ENCODE peak calls at places on chromosome 16, in ten cellular contexts. D is left ventricle myocardium inferior; G is gastrocnemius medialis; V is aorta; C is CD8-positive, alpha-beta memory T cell; N is right atrium auricular region; L is ovary; Q is mucosa of descending colon; J is breast epithelium; H is effector memory CD4-positive, alpha-beta T cell. R is an unnamed sample.
A peak's percentile ranks its signal among the peaks of the same experiment; 100 is the strongest.

GRCh38 chr16:89409161-89409711 is 81.1 kb downstream of the ANKRD11 start:
- DNase-seq in D (no peak), G (no peak), V (no peak), C (peak; percentile 91), N (no peak), L (no peak), Q (peak; percentile 28), J (no peak), H (peak; percentile 71), R (no peak)

GRCh38 chr16:25109643-25110042 is 1.9 kb upstream of the LCMT1 start:
- DNase-seq in D (no peak), G (peak; percentile 40), V (peak; percentile 61), C (no peak), N (peak; percentile 89), L (no peak), Q (peak; percentile 86), J (peak; percentile 26), H (no peak), R (no peak)

GRCh38 chr16:84247844-84248243 is 8.0 kb upstream of the KCNG4 start:
- DNase-seq in D (no peak), G (no peak), V (no peak), C (no peak), N (no peak), L (no peak), Q (no peak), J (no peak), H (no peak), R (no peak)

GRCh38 chr16:79361132-79361751 is 239.3 kb downstream of the MAF start:
- DNase-seq in D (no peak), G (peak; percentile 50), V (no peak), C (no peak), N (no peak), L (no peak), Q (no peak), J (no peak), H (no peak), R (no peak)

GRCh38 chr16:52727878-52728277 is 180.9 kb upstream of the TOX3 start:
- DNase-seq in D (no peak), G (no peak), V (no peak), C (no peak), N (no peak), L (no peak), Q (no peak), J (no peak), H (no peak), R (no peak)

GRCh38 chr16:67406628-67407027 is 9.6 kb downstream of the ZDHHC1 start:
- DNase-seq in D (no peak), G (no peak), V (no peak), C (no peak), N (no peak), L (no peak), Q (no peak), J (no peak), H (no peak), R (no peak)

GRCh38 chr16:70715860-70716357 is 30.1 kb upstream of the MTSS2 start:
- DNase-seq in D (no peak), G (no peak), V (no peak), C (no peak), N (no peak), L (no peak), Q (no peak), J (peak; percentile 55), H (no peak), R (no peak)

GRCh38 chr16:89122322-89122831 is 28.7 kb downstream of the ACSF3 start:
- DNase-seq in D (no peak), G (no peak), V (peak; percentile 43), C (peak; percentile 59), N (no peak), L (no peak), Q (peak; percentile 88), J (no peak), H (peak; percentile 29), R (peak; percentile 77)

GRCh38 chr16:53614346-53614745 is 89.3 kb downstream of the RPGRIP1L start:
- DNase-seq in D (no peak), G (no peak), V (no peak), C (no peak), N (no peak), L (no peak), Q (no peak), J (no peak), H (no peak), R (no peak)

GRCh38 chr16:85202051-85202601 is 89.9 kb upstream of the CIBAR2 start:
- DNase-seq in D (no peak), G (no peak), V (no peak), C (no peak), N (no peak), L (no peak), Q (no peak), J (no peak), H (no peak), R (no peak)

GRCh38 chr16:21262779-21263639 is 15.1 kb downstream of the CRYM start:
- DNase-seq in D (no peak), G (no peak), V (no peak), C (no peak), N (no peak), L (no peak), Q (no peak), J (no peak), H (no peak), R (no peak)

GRCh38 chr16:24539850-24540484 is 601 bp downstream of the RBBP6 start:
- DNase-seq in D (peak; percentile 64), G (no peak), V (peak; percentile 81), C (peak; percentile 74), N (no peak), L (peak; percentile 76), Q (peak; percentile 63), J (peak; percentile 43), H (peak; percentile 41), R (peak; percentile 82)

GRCh38 chr16:35631261-35631945 is 2172.0 kb downstream of the TP53TG3F start:
- DNase-seq in D (no peak), G (no peak), V (no peak), C (no peak), N (no peak), L (no peak), Q (no peak), J (no peak), H (no peak), R (no peak)

DNA sequence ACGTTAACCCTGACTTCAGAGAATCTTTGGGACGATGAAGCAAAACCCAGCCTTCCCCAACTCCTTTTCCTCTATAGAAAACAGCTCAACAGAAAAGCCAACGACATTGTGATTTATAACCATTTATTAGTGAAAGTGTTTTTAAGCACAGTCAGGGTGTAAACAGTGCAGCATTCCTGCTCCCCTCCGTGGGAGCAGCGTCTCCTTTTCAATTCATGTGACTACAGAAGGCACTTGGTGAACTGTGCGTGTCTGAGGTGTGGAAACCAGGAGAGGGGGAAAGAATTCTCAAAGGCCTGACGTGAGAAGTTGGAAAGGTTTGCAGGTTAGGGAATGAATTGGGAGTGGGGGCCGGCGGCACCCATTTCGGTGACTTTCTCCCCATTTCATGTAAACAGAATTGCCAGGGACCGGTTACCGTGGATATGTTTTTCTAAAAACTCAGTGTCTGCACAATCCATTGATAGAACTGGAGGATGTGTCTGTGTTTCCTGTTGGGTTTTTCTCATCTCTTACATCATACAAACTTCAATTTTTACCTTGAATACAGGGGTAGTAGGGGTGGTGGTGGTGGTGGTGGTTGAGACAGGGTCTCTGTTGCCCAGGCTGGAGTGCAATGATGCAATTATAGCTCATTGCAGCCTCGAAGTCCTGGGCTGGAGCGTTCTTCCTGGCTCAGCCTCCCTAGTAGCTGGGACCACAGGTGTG is 53.1 kb downstream of the NDE1 start:
- DNase-seq in D (no peak), G (no peak), V (peak; percentile 36), C (no peak), N (no peak), L (no peak), Q (no peak), J (no peak), H (no peak), R (no peak)
- H3K36me3 ChIP-seq in D (peaks cover 42% of the 10 kb centered on the region), G (no peaks in the 10 kb centered on the region), V (no peaks in the 10 kb centered on the region), C (peaks cover 10% of the 10 kb centered on the region), N (peaks cover 30% of the 10 kb centered on the region), L (no peaks in the 10 kb centered on the region), Q (peaks cover 6% of the 10 kb centered on the region), J (no peaks in the 10 kb centered on the region), H (peaks cover 49% of the 10 kb centered on the region), R (peaks cover 63% of the 10 kb centered on the region)

GRCh38 chr16:28121527-28121926 is 58.0 kb upstream of the GSG1L start:
- DNase-seq in D (no peak), G (no peak), V (no peak), C (no peak), N (no peak), L (no peak), Q (no peak), J (no peak), H (no peak), R (no peak)

GRCh38 chr16:28120754-28121153 is 57.2 kb upstream of the GSG1L start:
- DNase-seq in D (no peak), G (no peak), V (no peak), C (no peak), N (no peak), L (no peak), Q (no peak), J (no peak), H (no peak), R (no peak)

GRCh38 chr16:28112908-28113307 is 49.4 kb upstream of the GSG1L start:
- DNase-seq in D (no peak), G (no peak), V (no peak), C (no peak), N (no peak), L (no peak), Q (no peak), J (no peak), H (no peak), R (no peak)

GRCh38 chr16:28118636-28119035 is 55.1 kb upstream of the GSG1L start:
- DNase-seq in D (no peak), G (no peak), V (no peak), C (no peak), N (no peak), L (no peak), Q (no peak), J (no peak), H (no peak), R (no peak)

DNA sequence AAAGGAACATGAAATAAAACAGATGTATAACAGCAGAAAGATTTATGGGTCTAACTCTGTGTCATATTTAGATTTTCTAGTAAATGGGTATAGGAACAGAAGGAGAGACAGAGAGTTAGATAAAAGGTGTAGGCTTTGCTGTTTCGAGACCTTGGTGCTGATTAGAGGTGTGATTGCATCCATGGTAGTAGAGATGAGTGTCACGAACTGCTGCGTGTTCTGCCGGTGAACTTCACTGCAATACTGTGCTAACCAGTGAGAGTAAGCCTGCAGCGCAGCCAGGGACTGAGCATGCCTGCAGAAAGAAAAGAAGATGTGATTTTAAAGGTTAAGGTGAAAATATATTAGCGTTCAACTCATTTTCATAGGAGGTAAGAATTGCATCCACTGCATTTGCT is 53.7 kb upstream of the GSG1L start:
- DNase-seq in D (no peak), G (no peak), V (no peak), C (no peak), N (no peak), L (no peak), Q (peak; percentile 25), J (no peak), H (no peak), R (no peak)
- H3K36me3 ChIP-seq in D (peaks cover 95% of the 10 kb centered on the region), G (no peaks in the 10 kb centered on the region), V (peaks cover 6% of the 10 kb centered on the region), C (peaks cover 61% of the 10 kb centered on the region), N (peaks cover 75% of the 10 kb centered on the region), L (no peaks in the 10 kb centered on the region), Q (no peaks in the 10 kb centered on the region), J (no peaks in the 10 kb centered on the region), H (peaks cover 82% of the 10 kb centered on the region), R (peaks cover 97% of the 10 kb centered on the region)

GRCh38 chr16:4345439-4346204 is 5.5 kb downstream of the PAM16 start:
- DNase-seq in D (no peak), G (no peak), V (no peak), C (no peak), N (no peak), L (no peak), Q (no peak), J (no peak), H (no peak), R (no peak)
- H3K36me3 ChIP-seq in D (no peaks in the 10 kb centered on the region), G (no peaks in the 10 kb centered on the region), V (no peaks in the 10 kb centered on the region), C (no peaks in the 10 kb centered on the region), N (no peaks in the 10 kb centered on the region), L (no peaks in the 10 kb centered on the region), Q (no peaks in the 10 kb centered on the region), J (no peaks in the 10 kb centered on the region), H (peaks cover 6% of the 10 kb centered on the region), R (peaks cover 8% of the 10 kb centered on the region)

GRCh38 chr16:88070989-88071625 is 119.9 kb downstream of the BANP start:
- DNase-seq in D (no peak), G (no peak), V (no peak), C (no peak), N (no peak), L (no peak), Q (no peak), J (no peak), H (no peak), R (peak; percentile 33)
- H3K36me3 ChIP-seq in D (peaks cover 51% of the 10 kb centered on the region), G (no peaks in the 10 kb centered on the region), V (no peaks in the 10 kb centered on the region), C (no peaks in the 10 kb centered on the region), N (peaks cover 47% of the 10 kb centered on the region), L (no peaks in the 10 kb centered on the region), Q (no peaks in the 10 kb centered on the region), J (no peaks in the 10 kb centered on the region), H (peaks cover 46% of the 10 kb centered on the region), R (peaks cover 50% of the 10 kb centered on the region)

R was measured in lower lobe of right lung.